ENCODE peak calls at places on chromosome 3, in five cellular contexts. J is H9, T is mesenchymal stem cell, M is H1, A is trophoblast cell. E is an unnamed sample.

GRCh38 chr3:30640856-30641255 is 34.5 kb downstream of the TGFBR2 start:
- DNase-seq in J (no peak), T (no peak), M (no peak), A (no peak), E (no peak)

GRCh38 chr3:127490271-127491023 is 100.1 kb downstream of the TPRA1 start:
- DNase-seq in J (no peak), T (no peak), M (peak; percentile 30), A (no peak), E (no peak)

GRCh38 chr3:131224886-131225550 is 156.6 kb upstream of the NUDT16 start:
- DNase-seq in J (no peak), T (peak; percentile 14), M (no peak), A (no peak), E (no peak)

GRCh38 chr3:149628957-149629670 is 28.7 kb downstream of the WWTR1 start:
- DNase-seq in J (no peak), T (peak; percentile 80), M (no peak), A (no peak), E (no peak)

GRCh38 chr3:191499307-191500125 is 38.6 kb downstream of the PYDC2 start:
- DNase-seq in J (peak; percentile 32), T (no peak), M (peak; percentile 52), A (no peak), E (no peak)

GRCh38 chr3:183800221-183800863 is 25.0 kb downstream of the MAP6D1 start:
- DNase-seq in J (no peak), T (no peak), M (no peak), A (no peak), E (no peak)

GRCh38 chr3:43373588-43373935 is 87.2 kb downstream of the SNRK start:
- DNase-seq in J (no peak), T (no peak), M (no peak), A (no peak), E (no peak)

GRCh38 chr3:183534249-183534648 is 21.3 kb downstream of the KLHL6 start:
- DNase-seq in J (no peak), T (peak; percentile 33), M (no peak), A (peak; percentile 92), E (no peak)

GRCh38 chr3:113194747-113195400 is 16.5 kb upstream of the BOC start:
- DNase-seq in J (no peak), T (peak; percentile 36), M (no peak), A (no peak), E (no peak)

GRCh38 chr3:72227536-72228070 is 442.7 kb upstream of the PROK2 start:
- DNase-seq in J (no peak), T (no peak), M (no peak), A (no peak), E (no peak)

GRCh38 chr3:112143251-112143650 is 10.2 kb upstream of the GCSAM start:
- DNase-seq in J (no peak), T (peak; percentile 36), M (no peak), A (no peak), E (no peak)

GRCh38 chr3:151584603-151585002 is 123.7 kb upstream of the IGSF10 start:
- DNase-seq in J (no peak), T (no peak), M (no peak), A (no peak), E (no peak)

GRCh38 chr3:73815966-73816365 is 191.2 kb upstream of the PDZRN3 start:
- DNase-seq in J (no peak), T (no peak), M (no peak), A (no peak), E (no peak)

GRCh38 chr3:177960014-177960413 is 576.2 kb upstream of the KCNMB2 start:
- DNase-seq in J (no peak), T (peak; percentile 49), M (no peak), A (no peak), E (no peak)

GRCh38 chr3:150238995-150239612 is 169.0 kb upstream of the TSC22D2 start:
- DNase-seq in J (peak; percentile 66), T (no peak), M (peak; percentile 50), A (peak; percentile 63), E (no peak)

GRCh38 chr3:123792473-123793201 is 91.5 kb downstream of the MYLK start:
- DNase-seq in J (no peak), T (peak; percentile 76), M (peak; percentile 17), A (peak; percentile 96), E (no peak)

GRCh38 chr3:86986666-86987420 is 4.1 kb downstream of the VGLL3 start:
- DNase-seq in J (no peak), T (peak; percentile 40), M (no peak), A (peak; percentile 26), E (no peak)

GRCh38 chr3:141737108-141737507 is 990 bp upstream of the RNF7 start:
- DNase-seq in J (no peak), T (no peak), M (no peak), A (no peak), E (no peak)

GRCh38 chr3:143486611-143487010 is 361.7 kb downstream of the SLC9A9 start:
- DNase-seq in J (no peak), T (no peak), M (no peak), A (no peak), E (no peak)

GRCh38 chr3:50572801-50573371 is 3.6 kb downstream of the HEMK1 start:
- DNase-seq in J (no peak), T (no peak), M (no peak), A (no peak), E (no peak)

GRCh38 chr3:71453822-71454512 is 129.6 kb downstream of the FOXP1 start:
- DNase-seq in J (no peak), T (no peak), M (no peak), A (no peak), E (no peak)

GRCh38 chr3:49647741-49648140 is 26.4 kb upstream of the APEH start:
- DNase-seq in J (no peak), T (peak; percentile 20), M (no peak), A (no peak), E (no peak)

GRCh38 chr3:11944052-11944673 is 60.0 kb upstream of the SYN2 start:
- DNase-seq in J (peak; percentile 65), T (no peak), M (peak; percentile 55), A (peak; percentile 79), E (no peak)

GRCh38 chr3:81602781-81603180 is 158.7 kb downstream of the GBE1 start:
- DNase-seq in J (no peak), T (peak; percentile 10), M (no peak), A (peak; percentile 20), E (no peak)

GRCh38 chr3:134197681-134198261 is 52.9 kb downstream of the RYK start:
- DNase-seq in J (no peak), T (peak; percentile 76), M (no peak), A (peak; percentile 82), E (no peak)

GRCh38 chr3:31532587-31533168 is at the start of gene STT3B:
- DNase-seq in J (peak; percentile 78), T (peak; percentile 89), M (no peak), A (peak; percentile 73), E (no peak)

GRCh38 chr3:178588593-178588992 is 52.4 kb downstream of the KCNMB2 start:
- DNase-seq in J (no peak), T (no peak), M (no peak), A (no peak), E (no peak)

GRCh38 chr3:170467007-170467406 is 48.3 kb downstream of the CLDN11 start:
- DNase-seq in J (no peak), T (no peak), M (peak; percentile 46), A (no peak), E (no peak)

GRCh38 chr3:3800076-3800448 is 831 bp downstream of the LRRN1 start:
- DNase-seq in J (peak; percentile 34), T (no peak), M (no peak), A (no peak), E (peak; percentile 27)

GRCh38 chr3:37741644-37742043 is 120.0 kb upstream of the CTDSPL start:
- DNase-seq in J (no peak), T (no peak), M (no peak), A (no peak), E (no peak)

GRCh38 chr3:117719316-117719926 is 1009.8 kb downstream of the TUSC7 start:
- DNase-seq in J (no peak), T (peak; percentile 43), M (no peak), A (peak; percentile 57), E (no peak)

DNA sequence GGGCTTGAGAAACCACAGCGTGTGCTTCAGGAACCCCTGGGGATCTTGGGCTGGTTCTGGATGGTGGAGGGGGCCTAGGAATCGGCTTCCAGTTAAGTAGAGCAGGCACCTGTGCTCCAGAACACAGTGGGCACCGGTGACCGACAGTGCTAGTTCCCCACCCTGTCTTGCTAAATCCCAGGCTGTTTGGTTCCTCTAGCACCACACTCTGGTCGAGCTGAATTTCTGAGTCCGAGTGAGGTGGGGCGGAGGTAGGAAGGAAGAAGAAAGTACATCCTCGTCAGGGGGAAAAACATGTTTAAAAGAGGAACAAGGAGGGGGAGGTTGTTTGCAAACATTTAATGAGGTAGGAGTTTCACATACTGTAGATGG is 29.1 kb downstream of the SLC6A6 start:
- DNase-seq in J (no peak), T (no peak), M (no peak), A (no peak), E (no peak)
- H3K4me1 ChIP-seq in J (peaks cover 3% of the 10 kb centered on the region), T (peaks cover 61% of the 10 kb centered on the region), M (peaks cover 14% of the 10 kb centered on the region), A (peaks cover 42% of the 10 kb centered on the region), E (peaks cover 35% of the 10 kb centered on the region)

GRCh38 chr3:29494305-29495036 is 213.6 kb downstream of the RBMS3 start:
- DNase-seq in J (no peak), T (peak; percentile 39), M (no peak), A (no peak), E (no peak)
- H3K9ac ChIP-seq in J (no peak overlapping the region), T (peak overlapping the region; percentile 59), M (no peak overlapping the region), A (no peak overlapping the region), E (no peak overlapping the region)

DNA sequence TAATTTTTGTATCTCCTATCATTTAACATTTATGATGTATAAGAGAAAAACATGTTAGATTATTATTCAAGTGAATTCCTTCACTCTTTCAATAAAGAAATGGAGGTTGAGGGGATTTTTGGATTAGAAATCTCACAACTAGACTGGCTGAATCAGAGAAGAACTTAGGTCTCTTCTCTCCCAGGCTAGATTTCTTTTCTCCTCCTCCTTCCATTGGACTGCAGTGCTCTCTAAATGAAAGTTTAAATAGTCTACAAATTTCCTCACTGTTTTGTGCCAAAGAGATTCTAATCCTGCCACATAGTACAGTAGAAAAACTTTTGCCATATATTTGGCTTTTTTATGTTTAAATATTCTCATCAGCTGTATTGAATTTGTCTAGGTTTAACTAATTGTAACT is 65.8 kb downstream of the ECT2 start:
- DNase-seq in J (no peak), T (no peak), M (no peak), A (no peak), E (no peak)
- H2BK12ac ChIP-seq in J (no peak overlapping the region), T (no peak overlapping the region), M (no peak overlapping the region), A (no peak overlapping the region), E (no peak overlapping the region)

DNA sequence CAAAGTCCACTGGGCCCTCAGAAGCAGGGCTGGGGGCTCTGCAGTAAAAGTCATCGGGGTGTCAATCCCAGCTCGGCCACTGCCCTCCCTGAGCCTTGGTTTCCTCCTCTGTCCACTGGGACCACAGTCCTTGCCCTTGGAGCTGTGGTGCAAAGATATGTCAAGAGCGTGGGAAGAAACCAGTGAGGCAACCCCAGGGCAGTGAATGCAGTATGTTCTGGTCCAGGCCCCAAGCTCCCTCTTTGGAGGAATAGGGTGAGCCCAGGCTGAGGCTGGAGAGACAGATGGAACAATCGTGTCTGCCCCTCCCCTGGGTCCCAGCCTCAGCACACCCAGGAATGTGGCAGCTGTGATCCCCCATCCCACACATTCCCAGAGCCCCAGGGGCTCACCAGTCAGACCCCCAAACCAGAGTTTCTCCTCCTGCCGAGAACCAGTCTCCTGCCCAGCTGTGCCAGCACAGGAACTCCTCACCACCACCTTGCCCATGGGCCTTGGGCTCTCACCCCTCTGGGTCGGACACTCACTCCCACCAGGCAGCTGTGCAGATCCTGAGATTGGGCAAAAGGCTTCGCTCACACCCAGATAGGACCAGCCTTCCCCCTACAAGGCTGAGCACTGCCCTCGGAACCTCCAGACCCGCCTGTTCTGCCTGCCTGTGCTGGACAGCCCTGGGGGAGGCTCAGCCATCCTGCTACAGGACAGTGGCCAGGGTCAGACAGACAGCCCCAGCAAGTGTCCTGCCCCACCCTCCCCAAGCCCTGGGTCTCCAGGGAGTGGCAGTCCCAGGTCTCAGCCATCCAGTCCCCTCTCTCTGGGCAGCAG is 546 bp downstream of the GRIP2 start:
- DNase-seq in J (no peak), T (no peak), M (no peak), A (no peak), E (no peak)
- H3K4me1 ChIP-seq in J (peaks cover 4% of the 10 kb centered on the region), T (peaks cover 5% of the 10 kb centered on the region), M (peaks cover 24% of the 10 kb centered on the region), A (no peaks in the 10 kb centered on the region), E (peaks cover 10% of the 10 kb centered on the region)